ENCODE peak calls at places on chromosomes 4 and X, in five cellular contexts. H, I, U, N and G are unnamed samples.

GRCh38 chr4:170949084-170949483 is 859.3 kb upstream of the AADAT start:
- DNase-seq in I (no peak), H (no peak), N (no peak), U (no peak), G (no peak)

GRCh38 chrX:16610121-16610565 is 39.8 kb upstream of the S100G start:
- DNase-seq in H (no peak), U (peak), I (no peak), N (no peak), G (no peak)

GRCh38 chrX:75067931-75068330 is 88.2 kb downstream of the ABCB7 start:
- DNase-seq in U (peak), H (no peak), I (no peak), N (no peak), G (no peak)

GRCh38 chrX:108261541-108262218 is 170.1 kb downstream of the ATG4A start:
- DNase-seq in U (peak), I (peak), N (no peak), H (no peak), G (no peak)

GRCh38 chrX:47579537-47579936 is 2.7 kb upstream of the TIMP1 start:
- DNase-seq in I (peak), N (peak), U (peak), H (no peak), G (no peak)

GRCh38 chrX:17098516-17099247 is 152.2 kb downstream of the REPS2 start:
- DNase-seq in H (no peak), U (no peak), N (no peak), I (no peak), G (no peak)

GRCh38 chr4:85548116-85548515 is 73.2 kb downstream of the ARHGAP24 start:
- DNase-seq in I (no peak), N (no peak), U (peak), H (no peak), G (no peak)

GRCh38 chrX:8191022-8191421 is 20.0 kb upstream of the VCX2 start:
- DNase-seq in U (no peak), N (no peak), H (no peak), I (peak), G (no peak)

GRCh38 chr4:105859233-105859632 is 36.0 kb upstream of the NPNT start:
- DNase-seq in H (no peak), N (no peak), I (no peak), U (peak), G (no peak)

GRCh38 chr4:14853186-14853946 is 148.9 kb upstream of the CPEB2 start:
- DNase-seq in I (peak), U (peak), N (no peak), H (no peak), G (no peak)

GRCh38 chrX:110403436-110403835 is 44.8 kb downstream of the RTL9 start:
- DNase-seq in N (no peak), I (no peak), U (no peak), H (no peak), G (no peak)
- H3K27ac ChIP-seq in N (peak), I (peak), U (no peak), H (no peak), G (no peak)

DNA sequence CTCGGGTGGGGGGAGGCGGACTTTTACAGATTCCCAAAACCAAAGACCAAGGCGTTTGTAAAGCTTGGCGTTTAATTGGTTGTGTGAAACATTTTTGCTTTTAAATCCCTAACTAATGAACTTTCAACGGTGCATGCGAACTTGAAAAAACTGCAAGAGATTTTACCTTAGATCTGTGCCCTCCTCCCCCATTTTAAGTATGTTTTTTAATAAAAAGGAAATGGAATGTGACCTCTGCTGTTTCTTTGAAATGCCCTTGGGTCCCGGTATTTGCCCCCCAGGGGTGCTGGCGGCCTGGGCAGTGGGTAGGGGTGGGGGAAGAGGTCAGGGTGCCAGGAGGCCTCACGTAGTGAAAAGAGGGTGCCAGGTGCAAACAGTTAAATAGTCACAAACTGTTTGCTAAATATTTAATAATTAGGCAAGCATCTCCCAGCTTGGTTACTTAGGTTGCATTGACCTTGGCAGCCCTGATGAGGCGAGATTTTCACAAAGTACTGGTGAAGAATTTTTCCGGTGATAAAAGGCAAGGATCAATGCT is 209.8 kb downstream of the NWD2 start:
- DNase-seq in U (no peak), I (no peak), H (no peak), N (no peak), G (no peak)
- H3K4me3 ChIP-seq in U (no peak), I (peak), H (peak), N (peak), G (peak)

GRCh38 chrX:97461763-97462162 is 578.1 kb downstream of the RPA4 start:
- DNase-seq in N (no peak), H (no peak), U (no peak), I (no peak), G (no peak)
- TF ChIP-seq CTCF in N (peak), H (no peak), U (no peak), I (no peak), G (no peak)

DNA sequence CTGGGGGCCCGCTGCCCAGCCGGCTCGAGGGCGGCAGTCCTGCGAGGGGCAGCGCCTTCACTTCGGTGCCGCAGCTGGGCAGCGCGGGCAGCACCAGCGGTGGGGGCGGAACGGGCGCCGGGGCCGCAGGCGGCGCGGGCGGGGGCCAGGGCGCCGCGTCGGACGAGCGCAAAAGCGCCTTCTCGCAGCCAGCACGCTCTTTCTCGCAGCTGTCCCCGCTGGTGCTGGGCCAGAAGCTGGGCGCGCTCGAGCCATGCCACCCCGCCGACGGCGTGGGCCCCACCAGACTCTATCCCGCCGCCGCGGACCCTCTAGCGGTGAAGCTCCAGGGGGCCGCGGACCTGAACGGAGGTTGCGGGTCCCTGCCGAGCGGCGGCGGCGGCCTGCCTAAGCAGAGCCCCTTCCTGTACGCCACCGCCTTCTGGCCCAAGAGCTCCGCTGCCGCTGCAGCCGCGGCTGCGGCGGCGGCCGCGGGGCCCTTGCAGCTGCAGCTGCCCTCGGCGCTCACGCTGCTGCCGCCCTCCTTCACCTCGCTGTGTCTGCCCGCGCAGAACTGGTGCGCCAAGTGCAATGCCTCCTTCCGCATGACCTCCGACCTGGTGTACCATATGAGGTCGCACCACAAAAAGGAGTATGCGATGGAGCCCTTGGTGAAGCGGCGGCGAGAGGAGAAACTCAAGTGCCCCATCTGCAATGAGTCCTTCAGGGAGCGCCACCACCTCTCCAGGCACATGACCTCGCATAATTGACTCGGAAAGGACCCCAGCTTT is 5.7 kb downstream of the PRDM8 start:
- DNase-seq in H (peak), I (peak), U (no peak), N (no peak), G (no peak)
- H3K27ac ChIP-seq in H (peak), I (no peak), U (peak), N (peak), G (peak)